ENCODE peak calls at places on chromosomes 16 and 17, in four cellular contexts. O is H9, P is H1, F is IMR-90. J is an unnamed sample.

GRCh38 chr17:36949461-36949927 is 740 bp downstream of the AATF start:
- DNase-seq in O (no peak), F (peak; percentile 37), P (no peak), J (no peak)

GRCh38 chr17:44221862-44222111 is 2.3 kb upstream of the UBTF start:
- DNase-seq in O (no peak), P (no peak), F (no peak), J (no peak)

GRCh38 chr17:31843382-31843780 is 15.7 kb downstream of the COPRS start:
- DNase-seq in O (no peak), P (no peak), F (peak; percentile 54), J (no peak)

GRCh38 chr17:31559647-31560501 is 168.4 kb downstream of the RAB11FIP4 start:
- DNase-seq in F (no peak), O (no peak), P (peak; percentile 65), J (peak; percentile 38)

GRCh38 chr17:44557653-44558285 is 485 bp downstream of the FZD2 start:
- DNase-seq in P (peak; percentile 79), F (peak; percentile 72), O (peak; percentile 76), J (peak; percentile 71)

GRCh38 chr17:57517519-57518342 is 227.4 kb downstream of the CCDC182 start:
- DNase-seq in O (no peak), P (no peak), F (no peak), J (no peak)

GRCh38 chr17:305090-305976 is 47.3 kb downstream of the RPH3AL start:
- DNase-seq in F (no peak), P (no peak), O (no peak), J (peak; percentile 43)

GRCh38 chr17:76297436-76297835 is 10.6 kb downstream of the QRICH2 start:
- DNase-seq in F (no peak), P (no peak), O (no peak), J (no peak)

GRCh38 chr16:27538508-27538907 is 11.2 kb downstream of the GTF3C1 start:
- DNase-seq in P (no peak), F (no peak), O (no peak), J (peak; percentile 70)

GRCh38 chr17:32341141-32341856 is 674 bp downstream of the C17orf75 start:
- DNase-seq in F (no peak), P (no peak), O (no peak), J (peak; percentile 29)

GRCh38 chr16:2025251-2025650 is 1.5 kb upstream of the NHERF2 start:
- DNase-seq in F (no peak), P (no peak), O (no peak), J (no peak)

GRCh38 chr16:2025878-2026460 is 733 bp upstream of the NHERF2 start:
- DNase-seq in F (no peak), P (no peak), O (no peak), J (no peak)

GRCh38 chr16:2023098-2023925 is 3.4 kb upstream of the NHERF2 start:
- DNase-seq in O (peak; percentile 94), P (peak; percentile 100), F (peak; percentile 79), J (peak; percentile 90)

GRCh38 chr16:2022723-2023097 is 3.1 kb downstream of the NPW start:
- DNase-seq in F (peak; percentile 26), O (peak; percentile 91), P (no peak), J (peak; percentile 93)

DNA sequence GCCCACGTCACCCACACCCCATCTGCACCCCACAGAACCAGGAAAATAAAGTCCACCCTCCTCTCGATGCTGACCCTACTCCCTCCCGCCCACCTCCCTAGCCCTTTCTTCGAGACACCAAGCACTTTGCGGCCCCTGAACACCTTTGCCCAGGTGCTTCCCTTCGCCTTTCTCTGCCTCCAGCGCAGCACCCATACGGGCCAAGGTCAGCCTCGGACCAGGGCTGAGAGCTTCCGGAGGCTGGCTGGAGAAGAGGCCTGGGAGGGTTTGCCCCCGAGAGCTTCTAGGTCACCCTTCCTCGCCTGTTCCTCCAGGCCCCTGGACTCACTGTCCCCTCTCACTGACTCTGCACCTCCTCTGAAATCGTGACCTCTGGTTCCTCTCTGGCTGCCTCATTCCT is 2.7 kb upstream of the NHERF2 start:
- DNase-seq in P (no peak), F (no peak), O (no peak), J (no peak)
- H3K4me1 ChIP-seq in P (peaks cover 27% of the 10 kb centered on the region), F (peaks cover 20% of the 10 kb centered on the region), O (no peaks in the 10 kb centered on the region), J (no peaks in the 10 kb centered on the region)

GRCh38 chr17:28743243-28744103 is at the start of gene TRAF4:
- DNase-seq in F (peak; percentile 84), O (peak; percentile 98), P (peak; percentile 87), J (peak; percentile 98)
- H3K4ac ChIP-seq in F (peak within 1 kb of the TSS; percentile 96), O (peak within 1 kb of the TSS; percentile 39), P (peak within 1 kb of the TSS; percentile 95), J (peak within 1 kb of the TSS; percentile 99)

GRCh38 chr17:10775058-10775457 is 28.8 kb downstream of the TMEM238L start:
- DNase-seq in P (no peak), O (no peak), F (no peak), J (no peak)
- H3K56ac ChIP-seq in P (no peak overlapping the region), O (no peak overlapping the region), F (no peak overlapping the region), J (no peak overlapping the region)

GRCh38 chr17:27283057-27283456 is 10.9 kb upstream of the WSB1 start:
- DNase-seq in F (no peak), P (no peak), O (no peak), J (no peak)

GRCh38 chr17:27284811-27285415 is 9.0 kb upstream of the WSB1 start:
- DNase-seq in F (no peak), O (no peak), P (no peak), J (no peak)

GRCh38 chr17:27281438-27281837 is 12.5 kb upstream of the WSB1 start:
- DNase-seq in O (no peak), F (no peak), P (no peak), J (peak; percentile 31)

GRCh38 chr17:27280527-27280926 is 13.4 kb upstream of the WSB1 start:
- DNase-seq in P (no peak), F (no peak), O (no peak), J (no peak)

GRCh38 chr17:27282054-27282501 is 11.8 kb upstream of the WSB1 start:
- DNase-seq in F (peak; percentile 50), P (no peak), O (no peak), J (no peak)
- H3K4me1 ChIP-seq in F (peaks cover 2% of the 10 kb centered on the region), P (no peaks in the 10 kb centered on the region), O (no peaks in the 10 kb centered on the region), J (peaks cover 2% of the 10 kb centered on the region)

GRCh38 chr17:40346061-40346767 is 18.3 kb downstream of the GJD3 start:
- DNase-seq in F (no peak), O (peak; percentile 59), P (no peak), J (no peak)
- H3K4ac ChIP-seq in F (peak overlapping the region; percentile 96), O (no peak overlapping the region), P (no peak overlapping the region), J (peak overlapping the region; percentile 65)

GRCh38 chr17:41301916-41302901 is at the start of gene KRTAP29-1:
- DNase-seq in O (no peak), F (no peak), P (no peak), J (no peak)
- H3K56ac ChIP-seq in O (no peak within 1 kb of the TSS), F (no peak within 1 kb of the TSS), P (no peak within 1 kb of the TSS), J (no peak within 1 kb of the TSS)

GRCh38 chr16:17080105-17080504 is 390.7 kb downstream of the XYLT1 start:
- DNase-seq in O (no peak), P (no peak), F (no peak), J (no peak)

GRCh38 chr16:17078950-17079631 is 391.7 kb downstream of the XYLT1 start:
- DNase-seq in O (no peak), P (no peak), F (no peak), J (no peak)

GRCh38 chr16:17084134-17084533 is 386.6 kb downstream of the XYLT1 start:
- DNase-seq in P (no peak), F (no peak), O (no peak), J (no peak)

GRCh38 chr16:17083628-17084027 is 387.1 kb downstream of the XYLT1 start:
- DNase-seq in P (no peak), F (no peak), O (peak; percentile 75), J (peak; percentile 89)

DNA sequence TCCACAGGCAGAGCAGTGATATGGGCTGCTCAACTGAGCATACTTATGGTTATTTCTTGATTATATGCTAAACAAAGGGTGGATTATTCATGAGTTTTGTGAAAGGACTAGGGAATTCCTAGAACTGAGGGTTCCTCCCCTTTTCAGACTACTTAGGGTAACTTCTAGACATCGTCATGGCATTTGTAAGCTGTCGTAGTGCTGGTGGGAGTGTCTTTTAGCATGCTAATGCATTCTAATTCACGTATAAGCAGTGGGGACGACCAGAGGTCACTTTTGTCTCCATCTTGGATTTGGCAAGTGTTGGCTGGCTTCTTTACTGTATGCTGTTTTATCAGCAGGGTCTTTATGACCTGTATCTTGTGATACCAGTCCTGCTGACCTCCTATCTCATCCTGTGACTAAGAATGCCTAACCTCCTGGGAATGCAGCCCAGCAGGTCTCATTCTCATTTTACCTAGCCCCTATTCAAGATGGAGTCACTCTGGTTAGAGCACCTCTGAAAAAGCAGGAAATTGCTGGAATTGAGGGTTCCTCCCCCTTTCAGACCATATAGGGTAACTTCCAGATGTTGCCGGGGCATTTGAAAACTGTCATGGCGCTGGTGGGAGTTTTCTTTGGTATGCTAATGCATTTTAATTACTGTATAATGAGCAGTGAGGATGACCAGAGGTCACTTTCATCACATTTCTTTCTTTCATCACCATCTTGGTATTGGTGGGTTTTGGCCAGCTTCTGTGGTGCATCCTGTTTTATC is 388.5 kb downstream of the XYLT1 start:
- DNase-seq in F (no peak), O (peak; percentile 59), P (no peak), J (peak; percentile 65)
- H3K4me1 ChIP-seq in F (no peaks in the 10 kb centered on the region), O (peaks cover 16% of the 10 kb centered on the region), P (peaks cover 28% of the 10 kb centered on the region), J (peaks cover 4% of the 10 kb centered on the region)

GRCh38 chr16:49868164-49868668 is 12.3 kb upstream of the ZNF423 start:
- DNase-seq in F (no peak), P (no peak), O (no peak), J (no peak)

GRCh38 chr16:49874613-49875237 is 18.8 kb upstream of the ZNF423 start:
- DNase-seq in F (no peak), O (no peak), P (no peak), J (no peak)

GRCh38 chr16:49866533-49867155 is 10.7 kb upstream of the ZNF423 start:
- DNase-seq in F (no peak), O (peak; percentile 68), P (peak; percentile 63), J (no peak)

GRCh38 chr16:49867234-49867633 is 11.3 kb upstream of the ZNF423 start:
- DNase-seq in F (no peak), P (no peak), O (no peak), J (no peak)

GRCh38 chr16:49869731-49870130 is 13.8 kb upstream of the ZNF423 start:
- DNase-seq in P (no peak), F (no peak), O (no peak), J (no peak)
- H3K4ac ChIP-seq in P (no peak overlapping the region), F (no peak overlapping the region), O (no peak overlapping the region), J (no peak overlapping the region)

GRCh38 chr16:52869243-52869642 is 183.5 kb downstream of the CHD9NB start:
- DNase-seq in F (no peak), O (no peak), P (no peak), J (no peak)

GRCh38 chr16:52871481-52871880 is 181.2 kb downstream of the CHD9NB start:
- DNase-seq in O (no peak), P (no peak), F (no peak), J (no peak)

GRCh38 chr16:52872706-52873105 is 180.0 kb downstream of the CHD9NB start:
- DNase-seq in P (no peak), O (no peak), F (no peak), J (no peak)

GRCh38 chr16:52873997-52874500 is 178.6 kb downstream of the CHD9NB start:
- DNase-seq in F (no peak), O (peak; percentile 52), P (no peak), J (peak; percentile 4)
- H3K56ac ChIP-seq in F (no peak overlapping the region), O (no peak overlapping the region), P (no peak overlapping the region), J (no peak overlapping the region)

J was measured in mesendoderm.